ENCODE peak calls at places on chromosomes 11 and 22, in six cellular contexts. Q, P, I, L, Z and N are unnamed samples. For H3K36me3, the result is how much of the 10 kb centered on the place peaks cover.

GRCh38 chr11:82676483-82677094 is 57.1 kb downstream of the FAM181B start:
- DNase-seq in Q (no peak), P (no peak), I (no peak), L (no peak), Z (no peak), N (no peak)

GRCh38 chr11:12287374-12288211 is 89.8 kb upstream of the PARVA start:
- DNase-seq in Q (no peak), P (no peak), I (peak), L (no peak), Z (peak), N (peak)

GRCh38 chr11:97454988-97455387 is 1065.2 kb downstream of the JRKL start:
- DNase-seq in Q (no peak), P (peak), I (peak), L (no peak), Z (no peak), N (no peak)

GRCh38 chr22:45284705-45285305 is at the start of gene UPK3A:
- DNase-seq in Q (no peak), P (peak), I (peak), L (peak), Z (peak), N (peak)

GRCh38 chr11:257766-258493 is 20.3 kb upstream of the NLRP6 start:
- DNase-seq in Q (no peak), P (no peak), I (no peak), L (no peak), Z (no peak), N (no peak)

GRCh38 chr11:122113836-122114235 is 2.2 kb downstream of the BLID start:
- DNase-seq in Q (no peak), P (no peak), I (no peak), L (no peak), Z (no peak), N (no peak)

GRCh38 chr11:12531681-12532080 is 142.5 kb upstream of the TEAD1 start:
- DNase-seq in Q (no peak), P (no peak), I (no peak), L (no peak), Z (no peak), N (no peak)

GRCh38 chr11:115333106-115333505 is 171.1 kb downstream of the CADM1 start:
- DNase-seq in Q (no peak), P (no peak), I (no peak), L (no peak), Z (no peak), N (no peak)

GRCh38 chr11:44632466-44633123 is 67.1 kb downstream of the CD82 start:
- DNase-seq in Q (no peak), P (no peak), I (peak), L (no peak), Z (peak), N (no peak)

GRCh38 chr11:132430352-132431091 is 1060.1 kb downstream of the NTM start:
- DNase-seq in Q (no peak), P (no peak), I (no peak), L (no peak), Z (no peak), N (peak)

GRCh38 chr22:44182591-44183588 is 2.2 kb downstream of the PARVG start:
- DNase-seq in Q (no peak), P (no peak), I (no peak), L (peak), Z (no peak), N (no peak)

GRCh38 chr11:76246271-76246933 is 40.1 kb upstream of the WNT11 start:
- DNase-seq in Q (no peak), P (no peak), I (no peak), L (no peak), Z (peak), N (no peak)

GRCh38 chr11:26105762-26106423 is 226.0 kb upstream of the ANO3 start:
- DNase-seq in Q (no peak), P (peak), I (no peak), L (no peak), Z (no peak), N (no peak)

GRCh38 chr11:132258865-132259264 is 888.5 kb downstream of the NTM start:
- DNase-seq in Q (no peak), P (no peak), I (no peak), L (no peak), Z (no peak), N (no peak)

DNA sequence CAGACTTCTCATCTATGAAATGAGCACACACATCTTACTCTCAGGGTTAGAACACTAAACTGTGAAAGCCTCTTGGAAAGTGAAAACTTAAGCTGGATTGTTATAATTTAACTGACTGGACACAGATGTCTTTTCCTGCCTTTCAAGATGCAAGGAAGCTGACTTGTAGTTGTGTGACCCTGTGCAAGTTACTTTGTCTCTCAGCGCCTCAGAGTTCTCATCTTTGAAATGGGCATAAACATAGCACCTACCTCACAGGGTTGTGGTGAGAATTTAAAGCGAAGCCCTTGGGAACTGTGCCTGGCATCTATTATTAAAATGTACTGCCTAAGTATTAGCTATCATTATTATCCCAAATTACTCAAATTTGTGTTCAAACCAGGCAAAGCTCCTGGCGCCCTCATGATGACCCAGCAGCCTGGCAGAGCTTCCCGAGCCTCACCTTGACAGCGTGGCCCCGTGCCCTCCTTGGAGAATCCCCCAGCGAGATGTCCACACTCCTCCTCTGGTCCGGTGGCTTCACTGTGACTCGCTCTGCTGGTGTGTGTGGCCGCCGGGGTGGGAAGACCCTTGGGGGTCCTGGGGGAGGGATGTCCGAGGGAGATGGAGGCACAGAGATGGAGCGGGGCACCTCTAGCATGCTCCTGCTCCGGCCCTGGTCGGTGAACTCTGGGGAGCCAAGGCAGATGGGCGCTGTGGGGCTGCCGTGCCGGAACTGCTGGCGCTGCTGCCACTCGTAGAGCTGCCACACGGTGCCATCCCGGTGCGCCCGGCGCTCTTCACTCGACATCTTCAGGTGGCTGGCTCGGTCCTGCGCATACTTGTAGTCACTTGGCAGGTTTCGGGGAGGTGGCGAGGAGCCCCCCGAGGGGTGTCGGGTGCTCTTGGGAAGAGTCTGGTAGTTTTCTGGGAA is 78.2 kb downstream of the C11orf58 start:
- DNase-seq in Q (no peak), P (no peak), I (no peak), L (no peak), Z (no peak), N (no peak)
- H3K36me3 ChIP-seq in Q (under half), P (under half), I (under half), L (under half), Z (under half), N (under half)

GRCh38 chr22:40065981-40066380 is 71.2 kb downstream of the FAM83F start:
- DNase-seq in Q (no peak), P (no peak), I (no peak), L (no peak), Z (no peak), N (no peak)
- H3K36me3 ChIP-seq in Q (under half), P (under half), I (under half), L (under half), Z (under half), N (under half)

GRCh38 chr11:3853545-3853842 is 2.0 kb upstream of the STIM1 start:
- DNase-seq in Q (no peak), P (no peak), I (no peak), L (no peak), Z (no peak), N (no peak)

GRCh38 chr11:3853935-3854659 is 1.4 kb upstream of the STIM1 start:
- DNase-seq in Q (no peak), P (peak), I (no peak), L (peak), Z (no peak), N (no peak)

GRCh38 chr11:3855808-3856491 is 486 bp downstream of the STIM1 start:
- DNase-seq in Q (no peak), P (peak), I (peak), L (peak), Z (peak), N (peak)

GRCh38 chr11:3854977-3855807 is at the start of gene STIM1:
- DNase-seq in Q (peak), P (peak), I (peak), L (peak), Z (peak), N (peak)

GRCh38 chr11:3854660-3854976 is 846 bp upstream of the STIM1 start:
- DNase-seq in Q (no peak), P (no peak), I (no peak), L (no peak), Z (no peak), N (no peak)
- H3K36me3 ChIP-seq in Q (under half), P (under half), I (under half), L (under half), Z (under half), N (under half)

GRCh38 chr11:110261195-110262140 is 34.9 kb downstream of the RDX start:
- DNase-seq in Q (no peak), P (no peak), I (peak), L (no peak), Z (no peak), N (no peak)
- H3K36me3 ChIP-seq in Q (under half), P (under half), I (under half), L (under half), Z (under half), N (under half)

GRCh38 chr22:40408718-40409612 is 38.6 kb downstream of the SGSM3 start:
- DNase-seq in Q (no peak), P (no peak), I (no peak), L (no peak), Z (peak), N (no peak)
- H3K36me3 ChIP-seq in Q (half or more), P (under half), I (under half), L (under half), Z (under half), N (half or more)

GRCh38 chr11:120471131-120471530 is 40.4 kb upstream of the GRIK4 start:
- DNase-seq in Q (no peak), P (no peak), I (no peak), L (no peak), Z (no peak), N (no peak)
- H3K36me3 ChIP-seq in Q (under half), P (under half), I (under half), L (under half), Z (under half), N (under half)

DNA sequence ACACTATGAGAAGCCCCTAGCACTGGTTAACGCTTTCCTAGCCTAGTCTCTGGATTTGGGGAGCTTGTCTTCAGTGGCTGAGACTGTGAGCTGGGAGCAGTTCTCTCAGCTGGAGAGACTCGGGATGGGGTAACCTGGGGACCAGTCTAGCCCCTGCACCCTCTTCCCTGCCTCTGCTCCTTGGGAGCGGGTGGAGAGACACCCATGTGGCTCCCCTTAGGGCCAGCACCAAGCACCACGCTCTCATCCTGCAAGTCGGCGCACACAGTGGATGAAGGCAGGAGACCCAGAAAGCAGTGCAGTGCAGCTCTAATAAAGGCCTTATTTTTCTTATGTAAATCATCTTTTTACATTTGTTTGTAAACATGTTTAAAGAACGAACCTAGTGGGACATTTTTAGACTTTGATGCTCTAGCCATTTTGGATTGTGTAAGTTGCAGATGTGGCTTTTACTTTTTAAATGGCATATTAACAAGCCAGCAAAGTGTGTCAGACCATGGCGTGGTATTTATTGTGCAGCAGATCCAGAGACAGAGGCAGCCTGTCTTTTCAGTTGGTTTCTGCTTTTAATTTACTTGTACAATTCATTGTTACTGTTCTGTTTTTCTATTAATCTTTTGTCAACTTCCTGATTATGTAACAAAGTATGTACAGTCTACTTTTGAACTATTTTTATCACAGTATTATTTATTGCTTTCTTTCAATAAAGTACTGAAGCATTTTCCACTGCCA is 14.5 kb upstream of the CTTN start:
- DNase-seq in Q (no peak), P (no peak), I (no peak), L (no peak), Z (no peak), N (no peak)
- H3K36me3 ChIP-seq in Q (under half), P (under half), I (under half), L (under half), Z (under half), N (under half)